ENCODE peak calls at places on chromosomes 13 and 19, in six cellular contexts. One of them, this sample, is unnamed.

GRCh38 chr19:2302319-2303208 is 5.4 kb downstream of the LINGO3 start:
- DNase-seq in A172: no peak
- DNase-seq in Right ventricle myocardium inferior: peak
- DNase-seq in Calu3: no peak
- DNase-seq in HAP-1: no peak
- DNase-seq in activated T-helper 1 cell treated with anti-CD3 and anti-CD28 coated beads, Interleukin-2, amount 50 U/mL, for 16 hours: no peak
- DNase-seq in this sample: peak

GRCh38 chr19:29674374-29675119 is 9.3 kb downstream of the PLEKHF1 start:
- DNase-seq in A172: no peak
- DNase-seq in Right ventricle myocardium inferior: no peak
- DNase-seq in Calu3: no peak
- DNase-seq in HAP-1: no peak
- DNase-seq in activated T-helper 1 cell treated with anti-CD3 and anti-CD28 coated beads, Interleukin-2, amount 50 U/mL, for 16 hours: no peak
- DNase-seq in this sample: no peak

GRCh38 chr19:57776764-57777296 is 7.4 kb downstream of the ZNF586 start:
- DNase-seq in A172: no peak
- DNase-seq in Right ventricle myocardium inferior: no peak
- DNase-seq in Calu3: no peak
- DNase-seq in HAP-1: no peak
- DNase-seq in activated T-helper 1 cell treated with anti-CD3 and anti-CD28 coated beads, Interleukin-2, amount 50 U/mL, for 16 hours: no peak
- DNase-seq in this sample: no peak

GRCh38 chr19:49677232-49677881 is at the start of gene PRMT1:
- DNase-seq in A172: peak
- DNase-seq in Right ventricle myocardium inferior: no peak
- DNase-seq in Calu3: peak
- DNase-seq in HAP-1: no peak
- DNase-seq in activated T-helper 1 cell treated with anti-CD3 and anti-CD28 coated beads, Interleukin-2, amount 50 U/mL, for 16 hours: no peak
- DNase-seq in this sample: peak

GRCh38 chr19:16315825-16316505 is 8.7 kb upstream of the KLF2 start:
- DNase-seq in A172: peak
- DNase-seq in Right ventricle myocardium inferior: no peak
- DNase-seq in Calu3: no peak
- DNase-seq in HAP-1: no peak
- DNase-seq in activated T-helper 1 cell treated with anti-CD3 and anti-CD28 coated beads, Interleukin-2, amount 50 U/mL, for 16 hours: no peak
- DNase-seq in this sample: no peak

GRCh38 chr19:55157064-55157908 is at the start of gene TNNI3:
- DNase-seq in A172: no peak
- DNase-seq in Right ventricle myocardium inferior: no peak
- DNase-seq in Calu3: no peak
- DNase-seq in HAP-1: no peak
- DNase-seq in activated T-helper 1 cell treated with anti-CD3 and anti-CD28 coated beads, Interleukin-2, amount 50 U/mL, for 16 hours: no peak
- DNase-seq in this sample: no peak

GRCh38 chr19:33292595-33293254 is 9.6 kb downstream of the CEBPA start:
- DNase-seq in A172: peak
- DNase-seq in Right ventricle myocardium inferior: no peak
- DNase-seq in Calu3: no peak
- DNase-seq in HAP-1: no peak
- DNase-seq in activated T-helper 1 cell treated with anti-CD3 and anti-CD28 coated beads, Interleukin-2, amount 50 U/mL, for 16 hours: no peak
- DNase-seq in this sample: no peak

GRCh38 chr19:28488006-28488405 is 724.9 kb downstream of the UQCRFS1 start:
- DNase-seq in A172: no peak
- DNase-seq in Right ventricle myocardium inferior: no peak
- DNase-seq in Calu3: no peak
- DNase-seq in HAP-1: no peak
- DNase-seq in activated T-helper 1 cell treated with anti-CD3 and anti-CD28 coated beads, Interleukin-2, amount 50 U/mL, for 16 hours: no peak
- DNase-seq in this sample: no peak

GRCh38 chr19:5083547-5083965 is 114.6 kb downstream of the KDM4B start:
- DNase-seq in A172: no peak
- DNase-seq in Right ventricle myocardium inferior: no peak
- DNase-seq in Calu3: no peak
- DNase-seq in HAP-1: no peak
- DNase-seq in activated T-helper 1 cell treated with anti-CD3 and anti-CD28 coated beads, Interleukin-2, amount 50 U/mL, for 16 hours: no peak
- DNase-seq in this sample: peak

GRCh38 chr19:1622007-1622406 is 16.7 kb upstream of the UQCR11 start:
- DNase-seq in A172: no peak
- DNase-seq in Right ventricle myocardium inferior: peak
- DNase-seq in Calu3: no peak
- DNase-seq in HAP-1: no peak
- DNase-seq in activated T-helper 1 cell treated with anti-CD3 and anti-CD28 coated beads, Interleukin-2, amount 50 U/mL, for 16 hours: no peak
- DNase-seq in this sample: no peak

GRCh38 chr13:32261567-32261966 is 53.6 kb downstream of the ZAR1L start:
- DNase-seq in A172: peak
- DNase-seq in Right ventricle myocardium inferior: peak
- DNase-seq in Calu3: no peak
- DNase-seq in HAP-1: no peak
- DNase-seq in activated T-helper 1 cell treated with anti-CD3 and anti-CD28 coated beads, Interleukin-2, amount 50 U/mL, for 16 hours: no peak
- DNase-seq in this sample: no peak

GRCh38 chr13:41767801-41768200 is 193.1 kb downstream of the VWA8 start:
- DNase-seq in A172: no peak
- DNase-seq in Right ventricle myocardium inferior: no peak
- DNase-seq in Calu3: peak
- DNase-seq in HAP-1: no peak
- DNase-seq in activated T-helper 1 cell treated with anti-CD3 and anti-CD28 coated beads, Interleukin-2, amount 50 U/mL, for 16 hours: no peak
- DNase-seq in this sample: no peak

GRCh38 chr13:113804703-113805430 is 45.8 kb downstream of the TMEM255B start:
- DNase-seq in A172: no peak
- DNase-seq in Right ventricle myocardium inferior: peak
- DNase-seq in Calu3: no peak
- DNase-seq in HAP-1: no peak
- DNase-seq in activated T-helper 1 cell treated with anti-CD3 and anti-CD28 coated beads, Interleukin-2, amount 50 U/mL, for 16 hours: no peak
- DNase-seq in this sample: no peak

GRCh38 chr19:6065685-6066365 is 44.5 kb downstream of the RFX2 start:
- DNase-seq in A172: peak
- DNase-seq in Right ventricle myocardium inferior: peak
- DNase-seq in Calu3: peak
- DNase-seq in HAP-1: peak
- DNase-seq in activated T-helper 1 cell treated with anti-CD3 and anti-CD28 coated beads, Interleukin-2, amount 50 U/mL, for 16 hours: no peak
- DNase-seq in this sample: peak

GRCh38 chr13:92827503-92827902 is 399.1 kb upstream of the GPC6 start:
- DNase-seq in A172: no peak
- DNase-seq in Right ventricle myocardium inferior: no peak
- DNase-seq in Calu3: no peak
- DNase-seq in HAP-1: no peak
- DNase-seq in activated T-helper 1 cell treated with anti-CD3 and anti-CD28 coated beads, Interleukin-2, amount 50 U/mL, for 16 hours: no peak
- DNase-seq in this sample: no peak

GRCh38 chr19:4686700-4687099 is 16.6 kb upstream of the MYDGF start:
- DNase-seq in A172: no peak
- DNase-seq in Right ventricle myocardium inferior: peak
- DNase-seq in Calu3: no peak
- DNase-seq in HAP-1: no peak
- DNase-seq in activated T-helper 1 cell treated with anti-CD3 and anti-CD28 coated beads, Interleukin-2, amount 50 U/mL, for 16 hours: no peak
- DNase-seq in this sample: no peak

GRCh38 chr13:76828316-76828741 is 57.9 kb downstream of the KCTD12 start:
- DNase-seq in A172: peak
- DNase-seq in Right ventricle myocardium inferior: no peak
- DNase-seq in Calu3: no peak
- DNase-seq in HAP-1: no peak
- DNase-seq in activated T-helper 1 cell treated with anti-CD3 and anti-CD28 coated beads, Interleukin-2, amount 50 U/mL, for 16 hours: no peak
- DNase-seq in this sample: no peak

GRCh38 chr19:45766919-45767346 is 2.1 kb downstream of the SIX5 start:
- DNase-seq in A172: no peak
- DNase-seq in Right ventricle myocardium inferior: peak
- DNase-seq in Calu3: no peak
- DNase-seq in HAP-1: no peak
- DNase-seq in activated T-helper 1 cell treated with anti-CD3 and anti-CD28 coated beads, Interleukin-2, amount 50 U/mL, for 16 hours: no peak
- DNase-seq in this sample: peak

GRCh38 chr13:102311433-102311796 is 90.4 kb downstream of the FGF14 start:
- DNase-seq in A172: no peak
- DNase-seq in Right ventricle myocardium inferior: no peak
- DNase-seq in Calu3: no peak
- DNase-seq in HAP-1: no peak
- DNase-seq in activated T-helper 1 cell treated with anti-CD3 and anti-CD28 coated beads, Interleukin-2, amount 50 U/mL, for 16 hours: no peak
- DNase-seq in this sample: no peak

GRCh38 chr13:98405107-98405571 is 171.8 kb downstream of the STK24 start:
- DNase-seq in A172: no peak
- DNase-seq in Right ventricle myocardium inferior: no peak
- DNase-seq in Calu3: no peak
- DNase-seq in HAP-1: peak
- DNase-seq in activated T-helper 1 cell treated with anti-CD3 and anti-CD28 coated beads, Interleukin-2, amount 50 U/mL, for 16 hours: no peak
- DNase-seq in this sample: peak

GRCh38 chr13:113001251-113002140 is 32.5 kb downstream of the MCF2L start:
- DNase-seq in A172: peak
- DNase-seq in Right ventricle myocardium inferior: peak
- DNase-seq in Calu3: peak
- DNase-seq in HAP-1: peak
- DNase-seq in activated T-helper 1 cell treated with anti-CD3 and anti-CD28 coated beads, Interleukin-2, amount 50 U/mL, for 16 hours: no peak
- DNase-seq in this sample: peak

GRCh38 chr19:49064768-49065611 is at the start of gene NTF4:
- DNase-seq in A172: no peak
- DNase-seq in Right ventricle myocardium inferior: no peak
- DNase-seq in Calu3: peak
- DNase-seq in HAP-1: peak
- DNase-seq in activated T-helper 1 cell treated with anti-CD3 and anti-CD28 coated beads, Interleukin-2, amount 50 U/mL, for 16 hours: no peak
- DNase-seq in this sample: peak

GRCh38 chr13:87884874-87885273 is 213.7 kb downstream of the SLITRK5 start:
- DNase-seq in A172: peak
- DNase-seq in Right ventricle myocardium inferior: no peak
- DNase-seq in Calu3: no peak
- DNase-seq in HAP-1: no peak
- DNase-seq in activated T-helper 1 cell treated with anti-CD3 and anti-CD28 coated beads, Interleukin-2, amount 50 U/mL, for 16 hours: no peak
- DNase-seq in this sample: no peak

GRCh38 chr19:38304866-38305429 is 897 bp downstream of the C19orf33 start:
- DNase-seq in A172: peak
- DNase-seq in Right ventricle myocardium inferior: no peak
- DNase-seq in Calu3: peak
- DNase-seq in HAP-1: peak
- DNase-seq in activated T-helper 1 cell treated with anti-CD3 and anti-CD28 coated beads, Interleukin-2, amount 50 U/mL, for 16 hours: no peak
- DNase-seq in this sample: peak

GRCh38 chr13:73933795-73934194 is 200.4 kb downstream of the KLF12 start:
- DNase-seq in A172: no peak
- DNase-seq in Right ventricle myocardium inferior: no peak
- DNase-seq in Calu3: no peak
- DNase-seq in HAP-1: no peak
- DNase-seq in activated T-helper 1 cell treated with anti-CD3 and anti-CD28 coated beads, Interleukin-2, amount 50 U/mL, for 16 hours: no peak
- DNase-seq in this sample: no peak

GRCh38 chr13:20177049-20177831 is 15.5 kb downstream of the GJB2 start:
- DNase-seq in A172: no peak
- DNase-seq in Right ventricle myocardium inferior: no peak
- DNase-seq in Calu3: no peak
- DNase-seq in HAP-1: no peak
- DNase-seq in activated T-helper 1 cell treated with anti-CD3 and anti-CD28 coated beads, Interleukin-2, amount 50 U/mL, for 16 hours: no peak
- DNase-seq in this sample: no peak

GRCh38 chr13:51769455-51770127 is 34.4 kb downstream of the DHRS12 start:
- DNase-seq in A172: no peak
- DNase-seq in Right ventricle myocardium inferior: peak
- DNase-seq in Calu3: no peak
- DNase-seq in HAP-1: no peak
- DNase-seq in activated T-helper 1 cell treated with anti-CD3 and anti-CD28 coated beads, Interleukin-2, amount 50 U/mL, for 16 hours: no peak
- DNase-seq in this sample: no peak

GRCh38 chr13:110575322-110576069 is 14.0 kb upstream of the RAB20 start:
- DNase-seq in A172: peak
- DNase-seq in Right ventricle myocardium inferior: no peak
- DNase-seq in Calu3: no peak
- DNase-seq in HAP-1: no peak
- DNase-seq in activated T-helper 1 cell treated with anti-CD3 and anti-CD28 coated beads, Interleukin-2, amount 50 U/mL, for 16 hours: no peak
- DNase-seq in this sample: peak

GRCh38 chr19:50909240-50910070 is 1.7 kb downstream of the KLK4 start:
- DNase-seq in A172: no peak
- DNase-seq in Right ventricle myocardium inferior: no peak
- DNase-seq in Calu3: peak
- DNase-seq in HAP-1: peak
- DNase-seq in activated T-helper 1 cell treated with anti-CD3 and anti-CD28 coated beads, Interleukin-2, amount 50 U/mL, for 16 hours: no peak
- DNase-seq in this sample: peak

GRCh38 chr13:26693749-26694463 is 66.7 kb downstream of the GPR12 start:
- DNase-seq in A172: no peak
- DNase-seq in Right ventricle myocardium inferior: no peak
- DNase-seq in Calu3: no peak
- DNase-seq in HAP-1: no peak
- DNase-seq in activated T-helper 1 cell treated with anti-CD3 and anti-CD28 coated beads, Interleukin-2, amount 50 U/mL, for 16 hours: no peak
- DNase-seq in this sample: no peak

GRCh38 chr19:2027361-2027760 is 11.8 kb upstream of the BTBD2 start:
- DNase-seq in A172: peak
- DNase-seq in Right ventricle myocardium inferior: no peak
- DNase-seq in Calu3: no peak
- DNase-seq in HAP-1: no peak
- DNase-seq in activated T-helper 1 cell treated with anti-CD3 and anti-CD28 coated beads, Interleukin-2, amount 50 U/mL, for 16 hours: no peak
- DNase-seq in this sample: no peak

GRCh38 chr13:93344048-93344447 is 117.4 kb downstream of the GPC6 start:
- DNase-seq in A172: no peak
- DNase-seq in Right ventricle myocardium inferior: no peak
- DNase-seq in Calu3: no peak
- DNase-seq in HAP-1: no peak
- DNase-seq in activated T-helper 1 cell treated with anti-CD3 and anti-CD28 coated beads, Interleukin-2, amount 50 U/mL, for 16 hours: no peak
- DNase-seq in this sample: no peak

GRCh38 chr19:7099597-7099921 is 30.1 kb downstream of the ZNF557 start:
- DNase-seq in A172: no peak
- DNase-seq in Right ventricle myocardium inferior: no peak
- DNase-seq in Calu3: no peak
- DNase-seq in HAP-1: no peak
- DNase-seq in activated T-helper 1 cell treated with anti-CD3 and anti-CD28 coated beads, Interleukin-2, amount 50 U/mL, for 16 hours: peak
- DNase-seq in this sample: peak

GRCh38 chr19:3285647-3286176 is 61.3 kb downstream of the CELF5 start:
- DNase-seq in A172: no peak
- DNase-seq in Right ventricle myocardium inferior: no peak
- DNase-seq in Calu3: no peak
- DNase-seq in HAP-1: peak
- DNase-seq in activated T-helper 1 cell treated with anti-CD3 and anti-CD28 coated beads, Interleukin-2, amount 50 U/mL, for 16 hours: no peak
- DNase-seq in this sample: no peak

GRCh38 chr19:4720037-4720700 is 3.5 kb downstream of the DPP9 start:
- DNase-seq in A172: no peak
- DNase-seq in Right ventricle myocardium inferior: peak
- DNase-seq in Calu3: no peak
- DNase-seq in HAP-1: no peak
- DNase-seq in activated T-helper 1 cell treated with anti-CD3 and anti-CD28 coated beads, Interleukin-2, amount 50 U/mL, for 16 hours: no peak
- DNase-seq in this sample: no peak

GRCh38 chr19:35555301-35556005 is 8.0 kb downstream of the ATP4A start:
- DNase-seq in A172: peak
- DNase-seq in Right ventricle myocardium inferior: no peak
- DNase-seq in Calu3: peak
- DNase-seq in HAP-1: peak
- DNase-seq in activated T-helper 1 cell treated with anti-CD3 and anti-CD28 coated beads, Interleukin-2, amount 50 U/mL, for 16 hours: no peak
- DNase-seq in this sample: peak

GRCh38 chr19:30161770-30162169 is 210.4 kb upstream of the ZNF536 start:
- DNase-seq in A172: no peak
- DNase-seq in Right ventricle myocardium inferior: no peak
- DNase-seq in Calu3: no peak
- DNase-seq in HAP-1: no peak
- DNase-seq in activated T-helper 1 cell treated with anti-CD3 and anti-CD28 coated beads, Interleukin-2, amount 50 U/mL, for 16 hours: no peak
- DNase-seq in this sample: no peak

GRCh38 chr19:12187625-12188024 is 24.7 kb downstream of the ZNF136 start:
- DNase-seq in A172: no peak
- DNase-seq in Right ventricle myocardium inferior: no peak
- DNase-seq in Calu3: no peak
- DNase-seq in HAP-1: no peak
- DNase-seq in activated T-helper 1 cell treated with anti-CD3 and anti-CD28 coated beads, Interleukin-2, amount 50 U/mL, for 16 hours: no peak
- DNase-seq in this sample: no peak

This sample was measured in nephron progenitor cell.